ENCODE peak calls at places on chromosomes 13 and 19, in ten cellular contexts. W is brain microvascular endothelial cell, Q is AG09309, J is NB4, M is DND-41, B is tibial nerve, E is upper lobe of left lung, Z is AG04449, Y is epithelial cell of esophagus, V is GM12864. I is an unnamed sample.

GRCh38 chr19:13097331-13098258 is 5.1 kb downstream of the LYL1 start:
- DNase-seq in Y (no peak), B (peak), V (no peak), W (no peak), Q (no peak), Z (no peak), E (peak), J (peak), M (no peak), I (no peak)

GRCh38 chr13:48405865-48406264 is 7.0 kb downstream of the LPAR6 start:
- DNase-seq in E (no peak), W (no peak), Z (no peak), Q (no peak), M (no peak), B (no peak), J (no peak), Y (peak), V (no peak), I (no peak)

GRCh38 chr13:113408562-113408961 is 44.6 kb upstream of the GRTP1 start:
- DNase-seq in J (no peak), E (no peak), V (no peak), Z (no peak), B (no peak), Y (no peak), W (no peak), M (no peak), Q (no peak), I (no peak)

GRCh38 chr13:93915269-93915809 is 564.1 kb downstream of the DCT start:
- DNase-seq in E (no peak), B (no peak), Q (no peak), Z (no peak), Y (no peak), J (no peak), V (no peak), M (no peak), W (peak), I (no peak)

GRCh38 chr13:84126671-84127171 is 244.4 kb upstream of the SLITRK1 start:
- DNase-seq in E (no peak), J (no peak), Y (peak), V (no peak), Q (no peak), B (no peak), Z (no peak), M (peak), W (peak), I (peak)

GRCh38 chr19:7393459-7393858 is 44.7 kb downstream of the ARHGEF18 start:
- DNase-seq in J (no peak), B (no peak), V (no peak), Z (no peak), M (no peak), Y (no peak), W (no peak), Q (no peak), E (no peak), I (no peak)

GRCh38 chr13:46182491-46182877 is 507 bp upstream of the LCP1 start:
- DNase-seq in B (no peak), J (no peak), E (no peak), V (no peak), Z (no peak), Q (no peak), M (no peak), Y (no peak), W (no peak), I (peak)

GRCh38 chr13:80825276-80825675 is 484.4 kb upstream of the SPRY2 start:
- DNase-seq in Q (no peak), J (no peak), W (no peak), M (no peak), E (no peak), Z (no peak), V (no peak), Y (no peak), B (no peak), I (no peak)

GRCh38 chr19:55638864-55639359 is 1.9 kb upstream of the ZNF580 start:
- DNase-seq in Q (no peak), Z (no peak), J (peak), B (no peak), V (no peak), Y (peak), M (peak), W (no peak), E (no peak), I (peak)

GRCh38 chr19:30681162-30681996 is 309.2 kb downstream of the ZNF536 start:
- DNase-seq in Y (no peak), E (no peak), J (no peak), W (no peak), M (no peak), V (no peak), Q (no peak), B (no peak), Z (no peak), I (no peak)

GRCh38 chr13:30567072-30567471 is 50.6 kb upstream of the USPL1 start:
- DNase-seq in J (no peak), E (no peak), Y (no peak), W (no peak), B (no peak), V (no peak), Z (no peak), M (no peak), Q (no peak), I (no peak)

GRCh38 chr13:113150545-113151365 is 7.7 kb upstream of the PROZ start:
- DNase-seq in J (no peak), V (no peak), M (no peak), Y (no peak), Q (no peak), B (no peak), W (no peak), E (no peak), Z (no peak), I (no peak)

GRCh38 chr13:106916329-106916728 is 348.4 kb upstream of the ARGLU1 start:
- DNase-seq in J (no peak), W (peak), M (no peak), Y (no peak), Q (no peak), V (no peak), Z (no peak), B (no peak), E (no peak), I (no peak)

GRCh38 chr13:22271963-22272362 is 601.1 kb downstream of the FGF9 start:
- DNase-seq in V (no peak), Y (no peak), B (no peak), W (no peak), M (no peak), E (no peak), Z (no peak), J (no peak), Q (no peak), I (no peak)

GRCh38 chr19:15260939-15261338 is 28.7 kb upstream of the EPHX3 start:
- DNase-seq in J (peak), E (no peak), W (no peak), Y (no peak), B (no peak), M (peak), Z (no peak), V (no peak), Q (no peak), I (no peak)

GRCh38 chr13:113748101-113748861 is 10.7 kb upstream of the TMEM255B start:
- DNase-seq in Y (no peak), B (no peak), M (no peak), J (no peak), Q (no peak), V (no peak), Z (no peak), W (no peak), E (no peak), I (no peak)

GRCh38 chr13:33383724-33384577 is 98.4 kb upstream of the STARD13 start:
- DNase-seq in V (no peak), Z (no peak), E (no peak), Y (no peak), Q (no peak), W (no peak), J (no peak), B (no peak), M (no peak), I (peak)

GRCh38 chr13:89227356-89227755 is 1556.2 kb downstream of the SLITRK5 start:
- DNase-seq in E (no peak), J (no peak), V (no peak), Q (no peak), W (no peak), M (no peak), Z (no peak), Y (peak), B (no peak), I (no peak)

GRCh38 chr19:15280915-15281683 is 48.9 kb upstream of the EPHX3 start:
- DNase-seq in J (no peak), W (peak), V (no peak), E (peak), Q (peak), B (peak), Y (peak), Z (no peak), M (no peak), I (no peak)

GRCh38 chr19:54388001-54388802 is 23.5 kb upstream of the LAIR1 start:
- DNase-seq in Y (no peak), W (no peak), M (peak), J (peak), E (peak), Z (no peak), Q (no peak), B (no peak), V (no peak), I (peak)

GRCh38 chr13:51278426-51279130 is 56.4 kb downstream of the FAM124A start:
- DNase-seq in W (no peak), E (no peak), Z (no peak), V (no peak), J (no peak), Y (no peak), Q (no peak), M (no peak), B (no peak), I (no peak)

GRCh38 chr13:61002686-61003085 is 413.0 kb downstream of the PCDH20 start:
- DNase-seq in E (no peak), Z (no peak), Q (no peak), W (no peak), Y (no peak), J (no peak), M (no peak), B (no peak), V (no peak), I (no peak)

GRCh38 chr13:40028446-40028845 is 373.0 kb downstream of the COG6 start:
- DNase-seq in Q (no peak), M (no peak), V (no peak), Y (no peak), Z (no peak), B (no peak), J (no peak), W (no peak), E (no peak), I (no peak)

GRCh38 chr19:30719189-30719990 is 347.2 kb downstream of the ZNF536 start:
- DNase-seq in E (peak), V (no peak), B (peak), W (no peak), Y (peak), Z (no peak), J (no peak), Q (no peak), M (no peak), I (no peak)

GRCh38 chr13:32538234-32538620 is 368 bp downstream of the N4BP2L2 start:
- DNase-seq in Y (peak), V (peak), E (peak), M (no peak), Z (peak), W (peak), Q (no peak), B (no peak), J (no peak), I (peak)

GRCh38 chr13:112363867-112364528 is 12.2 kb upstream of the SPACA7 start:
- DNase-seq in Q (no peak), Z (no peak), V (no peak), B (no peak), J (no peak), E (no peak), Y (no peak), W (no peak), M (no peak), I (no peak)

DNA sequence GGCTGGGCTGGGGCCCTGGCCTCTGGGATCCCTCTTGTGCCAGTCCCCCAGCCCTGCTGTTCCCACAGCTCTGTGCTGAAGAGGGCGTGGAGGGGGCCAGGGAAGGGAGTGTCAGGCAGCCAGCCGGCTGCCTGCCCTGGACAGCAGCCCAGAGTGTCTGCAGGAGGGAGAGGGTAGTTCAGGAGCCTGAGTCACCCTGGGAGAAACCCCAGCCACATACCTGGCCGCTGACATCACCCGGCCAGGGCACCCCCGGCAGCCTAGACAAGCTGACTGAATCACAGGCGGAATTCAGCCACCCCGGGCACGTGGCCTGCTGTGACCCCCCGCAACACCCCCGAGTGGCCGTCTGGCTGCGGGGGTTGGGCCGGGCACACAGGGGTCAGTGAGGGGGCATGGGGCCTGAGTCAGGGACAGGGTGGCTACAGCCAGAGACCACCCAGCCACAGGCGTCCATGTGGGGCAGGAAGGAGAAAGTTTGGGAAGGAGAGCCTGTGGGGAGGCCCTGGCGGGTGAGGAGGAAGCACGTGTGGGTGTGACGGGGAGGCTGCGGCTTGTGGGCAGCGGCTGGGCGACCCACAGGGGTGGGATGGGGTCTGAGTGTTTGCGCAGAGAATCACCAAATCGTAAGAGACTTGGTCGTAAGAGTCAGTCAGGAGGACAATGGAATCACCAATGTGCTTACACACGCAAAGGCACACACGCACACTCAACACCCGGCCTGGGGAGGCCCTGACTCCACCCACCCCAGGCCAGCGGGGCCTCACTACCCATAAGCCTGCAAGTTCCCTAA is 11.9 kb upstream of the FOSB start:
- DNase-seq in Y (peak), Q (peak), E (peak), J (peak), V (no peak), M (no peak), B (peak), W (peak), Z (peak), I (peak)
- TF ChIP-seq CTCF in Y (no peak), Q (no peak), E (peak), J (no peak), V (no peak), M (no peak), B (no peak), W (peak), Z (no peak), I (no peak)

GRCh38 chr19:39098365-39099269 is 14.4 kb downstream of the ACP7 start:
- DNase-seq in M (no peak), B (no peak), E (no peak), V (no peak), Y (no peak), W (no peak), Q (no peak), Z (no peak), J (no peak), I (no peak)
- H3K4me3 ChIP-seq in M (no peak), B (no peak), E (no peak), V (no peak), Y (no peak), W (no peak), Q (no peak), Z (no peak), J (no peak), I (no peak)

DNA sequence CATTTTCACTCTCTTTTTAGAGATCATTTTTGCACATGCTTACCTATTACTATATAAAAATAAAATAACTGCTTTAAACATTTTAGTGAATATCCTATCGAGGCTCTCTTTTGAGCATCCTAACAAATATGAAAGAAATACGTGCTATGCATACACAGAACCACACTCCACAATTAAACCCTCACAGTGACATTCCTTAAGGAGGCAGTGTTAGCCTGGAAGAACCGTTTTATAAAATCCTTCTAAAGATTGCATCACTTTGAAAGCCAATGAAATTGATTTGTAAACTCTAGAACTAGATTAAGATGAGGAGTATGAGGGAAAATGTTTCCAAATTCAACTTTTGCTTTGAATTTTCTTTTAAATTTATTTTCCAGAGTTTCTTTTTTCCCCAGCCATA is 11.1 kb upstream of the ENOX1 start:
- DNase-seq in Q (no peak), Z (no peak), V (no peak), W (no peak), B (no peak), M (no peak), E (no peak), Y (no peak), J (no peak), I (no peak)
- TF ChIP-seq CTCF in Q (peak), Z (no peak), V (no peak), W (no peak), B (no peak), M (no peak), E (no peak), Y (no peak), J (no peak), I (no peak)

DNA sequence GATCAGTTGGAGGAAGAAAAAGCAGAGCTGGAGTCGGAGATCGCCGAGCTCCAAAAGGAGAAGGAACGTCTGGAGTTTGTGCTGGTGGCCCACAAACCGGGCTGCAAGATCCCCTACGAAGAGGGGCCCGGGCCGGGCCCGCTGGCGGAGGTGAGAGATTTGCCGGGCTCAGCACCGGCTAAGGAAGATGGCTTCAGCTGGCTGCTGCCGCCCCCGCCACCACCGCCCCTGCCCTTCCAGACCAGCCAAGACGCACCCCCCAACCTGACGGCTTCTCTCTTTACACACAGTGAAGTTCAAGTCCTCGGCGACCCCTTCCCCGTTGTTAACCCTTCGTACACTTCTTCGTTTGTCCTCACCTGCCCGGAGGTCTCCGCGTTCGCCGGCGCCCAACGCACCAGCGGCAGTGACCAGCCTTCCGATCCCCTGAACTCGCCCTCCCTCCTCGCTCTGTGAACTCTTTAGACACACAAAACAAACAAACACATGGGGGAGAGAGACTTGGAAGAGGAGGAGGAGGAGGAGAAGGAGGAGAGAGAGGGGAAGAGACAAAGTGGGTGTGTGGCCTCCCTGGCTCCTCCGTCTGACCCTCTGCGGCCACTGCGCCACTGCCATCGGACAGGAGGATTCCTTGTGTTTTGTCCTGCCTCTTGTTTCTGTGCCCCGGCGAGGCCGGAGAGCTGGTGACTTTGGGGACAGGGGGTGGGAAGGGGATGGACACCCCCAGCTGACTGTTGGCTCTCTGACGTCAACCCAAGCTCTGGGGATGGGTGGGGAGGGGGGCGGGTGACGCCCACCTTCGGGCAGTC is 5.0 kb downstream of the FOSB start:
- DNase-seq in Z (no peak), B (no peak), E (no peak), V (no peak), J (no peak), M (no peak), Y (no peak), W (no peak), Q (no peak), I (no peak)
- H3K4me3 ChIP-seq in Z (peak), B (no peak), E (no peak), V (no peak), J (no peak), M (no peak), Y (no peak), W (peak), Q (no peak), I (no peak)

GRCh38 chr19:45613926-45614725 is 12.1 kb upstream of the GPR4 start:
- DNase-seq in Z (peak), M (no peak), E (no peak), Q (peak), J (peak), V (peak), B (no peak), W (peak), Y (peak), I (peak)

GRCh38 chr19:45615795-45616708 is 14.0 kb upstream of the GPR4 start:
- DNase-seq in M (peak), J (peak), Z (no peak), V (peak), B (peak), E (peak), Q (no peak), W (peak), Y (peak), I (peak)

GRCh38 chr19:45621389-45621788 is 17.8 kb downstream of the EML2 start:
- DNase-seq in B (no peak), Z (no peak), Y (no peak), J (no peak), W (no peak), E (no peak), V (no peak), M (no peak), Q (no peak), I (no peak)

GRCh38 chr19:45621976-45622503 is 17.2 kb downstream of the EML2 start:
- DNase-seq in Z (no peak), M (no peak), W (no peak), V (no peak), Q (no peak), J (no peak), B (no peak), Y (no peak), E (no peak), I (no peak)

GRCh38 chr19:45616709-45617027 is 14.7 kb upstream of the GPR4 start:
- DNase-seq in Y (no peak), E (no peak), B (no peak), V (no peak), M (no peak), J (no peak), Q (no peak), Z (no peak), W (no peak), I (no peak)
- TF ChIP-seq CTCF in Y (no peak), E (no peak), B (no peak), V (no peak), M (no peak), J (no peak), Q (no peak), Z (no peak), W (no peak), I (no peak)

DNA sequence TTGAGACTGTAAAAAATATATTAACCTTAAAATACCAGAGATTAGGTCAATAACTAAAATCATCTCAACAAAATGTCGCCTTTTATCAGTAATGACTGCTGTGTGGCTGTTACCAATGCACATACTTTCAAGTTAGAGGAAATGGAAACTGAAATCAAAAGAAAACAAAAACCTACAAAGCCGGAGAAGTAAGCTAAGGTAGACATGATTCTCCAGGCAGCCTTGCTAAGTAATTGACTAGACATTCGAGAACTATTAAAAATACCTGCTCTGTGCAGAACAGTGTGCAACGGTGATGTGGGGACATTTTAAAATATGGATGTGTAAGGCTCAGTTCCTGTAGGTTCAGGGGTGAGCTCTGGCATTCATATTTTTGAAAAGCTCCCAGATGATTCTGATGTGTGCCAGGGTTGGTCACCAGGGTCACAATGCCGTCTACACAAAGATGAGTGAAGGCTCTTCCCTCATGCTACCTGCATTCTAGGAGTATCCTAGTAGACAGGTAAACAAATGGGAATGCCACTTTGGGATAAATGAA is 613 bp upstream of the EPSTI1 start:
- DNase-seq in E (no peak), M (no peak), B (no peak), J (no peak), Q (no peak), V (no peak), Z (no peak), Y (no peak), W (no peak), I (peak)
- H3K4me3 ChIP-seq in E (peak), M (peak), B (peak), J (peak), Q (peak), V (peak), Z (peak), Y (no peak), W (peak), I (peak)

GRCh38 chr19:47848871-47849473 is 10.1 kb upstream of the TPRX2 start:
- DNase-seq in Y (no peak), Z (no peak), W (peak), M (no peak), B (no peak), Q (no peak), J (peak), V (no peak), E (no peak), I (peak)
- TF ChIP-seq CTCF in Y (peak), Z (peak), W (peak), M (no peak), B (no peak), Q (peak), J (peak), V (peak), E (no peak), I (peak)

GRCh38 chr19:3340340-3340739 is 26.0 kb upstream of the NFIC start:
- DNase-seq in E (no peak), B (no peak), W (no peak), Q (no peak), Z (no peak), V (no peak), M (no peak), Y (no peak), J (no peak), I (no peak)
- H3K4me3 ChIP-seq in E (no peak), B (no peak), W (no peak), Q (no peak), Z (no peak), V (no peak), M (no peak), Y (no peak), J (no peak), I (no peak)